ENCODE peak calls at places on chromosome 19, in ten cellular contexts. One of them, this sample, is unnamed.

GRCh38 chr19:43759515-43759914 is 4.8 kb upstream of the SMG9 start:
- DNase-seq in HFF-Myc: peak
- DNase-seq in astrocyte of the spinal cord: peak
- DNase-seq in fibroblast of pulmonary artery: no peak
- DNase-seq in kidney epithelial cell: no peak
- DNase-seq in bronchial epithelial cell: peak
- DNase-seq in GM12865: peak
- DNase-seq in MM.1S: no peak
- DNase-seq in Peyer's patch: no peak
- DNase-seq in astrocyte of the cerebellum: no peak
- DNase-seq in this sample: no peak

GRCh38 chr19:48738557-48739399 is 1.6 kb downstream of the RASIP1 start:
- DNase-seq in HFF-Myc: no peak
- DNase-seq in astrocyte of the spinal cord: peak
- DNase-seq in fibroblast of pulmonary artery: peak
- DNase-seq in kidney epithelial cell: no peak
- DNase-seq in bronchial epithelial cell: peak
- DNase-seq in GM12865: peak
- DNase-seq in MM.1S: peak
- DNase-seq in Peyer's patch: peak
- DNase-seq in astrocyte of the cerebellum: peak
- DNase-seq in this sample: no peak

GRCh38 chr19:42086188-42086736 is 10.3 kb downstream of the ZNF574 start:
- DNase-seq in HFF-Myc: no peak
- DNase-seq in astrocyte of the spinal cord: no peak
- DNase-seq in fibroblast of pulmonary artery: no peak
- DNase-seq in kidney epithelial cell: no peak
- DNase-seq in bronchial epithelial cell: no peak
- DNase-seq in GM12865: no peak
- DNase-seq in MM.1S: no peak
- DNase-seq in Peyer's patch: no peak
- DNase-seq in astrocyte of the cerebellum: no peak
- DNase-seq in this sample: no peak

GRCh38 chr19:19615086-19615485 is 3.4 kb downstream of the PBX4 start:
- DNase-seq in HFF-Myc: no peak
- DNase-seq in astrocyte of the spinal cord: no peak
- DNase-seq in fibroblast of pulmonary artery: no peak
- DNase-seq in kidney epithelial cell: no peak
- DNase-seq in bronchial epithelial cell: peak
- DNase-seq in GM12865: no peak
- DNase-seq in MM.1S: no peak
- DNase-seq in Peyer's patch: no peak
- DNase-seq in astrocyte of the cerebellum: no peak
- DNase-seq in this sample: no peak

GRCh38 chr19:29564574-29565005 is 38.8 kb downstream of the VSTM2B start:
- DNase-seq in HFF-Myc: no peak
- DNase-seq in astrocyte of the spinal cord: no peak
- DNase-seq in fibroblast of pulmonary artery: no peak
- DNase-seq in kidney epithelial cell: no peak
- DNase-seq in bronchial epithelial cell: no peak
- DNase-seq in GM12865: no peak
- DNase-seq in MM.1S: no peak
- DNase-seq in Peyer's patch: no peak
- DNase-seq in astrocyte of the cerebellum: no peak
- DNase-seq in this sample: no peak

GRCh38 chr19:45505151-45505995 is 1.9 kb upstream of the VASP start:
- DNase-seq in HFF-Myc: no peak
- DNase-seq in astrocyte of the spinal cord: peak
- DNase-seq in fibroblast of pulmonary artery: peak
- DNase-seq in kidney epithelial cell: no peak
- DNase-seq in bronchial epithelial cell: no peak
- DNase-seq in GM12865: no peak
- DNase-seq in MM.1S: no peak
- DNase-seq in Peyer's patch: no peak
- DNase-seq in astrocyte of the cerebellum: no peak
- DNase-seq in this sample: no peak

GRCh38 chr19:40578442-40578908 is 1.8 kb downstream of the SHKBP1 start:
- DNase-seq in HFF-Myc: no peak
- DNase-seq in astrocyte of the spinal cord: peak
- DNase-seq in fibroblast of pulmonary artery: peak
- DNase-seq in kidney epithelial cell: no peak
- DNase-seq in bronchial epithelial cell: peak
- DNase-seq in GM12865: peak
- DNase-seq in MM.1S: no peak
- DNase-seq in Peyer's patch: no peak
- DNase-seq in astrocyte of the cerebellum: no peak
- DNase-seq in this sample: no peak

GRCh38 chr19:4831351-4832340 is at the start of gene TICAM1:
- DNase-seq in HFF-Myc: no peak
- DNase-seq in astrocyte of the spinal cord: peak
- DNase-seq in fibroblast of pulmonary artery: peak
- DNase-seq in kidney epithelial cell: no peak
- DNase-seq in bronchial epithelial cell: peak
- DNase-seq in GM12865: peak
- DNase-seq in MM.1S: peak
- DNase-seq in Peyer's patch: peak
- DNase-seq in astrocyte of the cerebellum: no peak
- DNase-seq in this sample: no peak

GRCh38 chr19:58544591-58545285 is 874 bp downstream of the TRIM28 start:
- DNase-seq in HFF-Myc: no peak
- DNase-seq in astrocyte of the spinal cord: peak
- DNase-seq in fibroblast of pulmonary artery: peak
- DNase-seq in kidney epithelial cell: no peak
- DNase-seq in bronchial epithelial cell: no peak
- DNase-seq in GM12865: peak
- DNase-seq in MM.1S: peak
- DNase-seq in Peyer's patch: no peak
- DNase-seq in astrocyte of the cerebellum: no peak
- DNase-seq in this sample: no peak

GRCh38 chr19:55483681-55484361 is 1.2 kb upstream of the NAT14 start:
- DNase-seq in HFF-Myc: no peak
- DNase-seq in astrocyte of the spinal cord: no peak
- DNase-seq in fibroblast of pulmonary artery: no peak
- DNase-seq in kidney epithelial cell: no peak
- DNase-seq in bronchial epithelial cell: no peak
- DNase-seq in GM12865: no peak
- DNase-seq in MM.1S: no peak
- DNase-seq in Peyer's patch: no peak
- DNase-seq in astrocyte of the cerebellum: no peak
- DNase-seq in this sample: no peak

GRCh38 chr19:48724796-48725753 is 5.5 kb upstream of the MAMSTR start:
- DNase-seq in HFF-Myc: peak
- DNase-seq in astrocyte of the spinal cord: peak
- DNase-seq in fibroblast of pulmonary artery: peak
- DNase-seq in kidney epithelial cell: no peak
- DNase-seq in bronchial epithelial cell: peak
- DNase-seq in GM12865: peak
- DNase-seq in MM.1S: peak
- DNase-seq in Peyer's patch: no peak
- DNase-seq in astrocyte of the cerebellum: peak
- DNase-seq in this sample: peak

GRCh38 chr19:2167896-2168618 is 4.3 kb downstream of the DOT1L start:
- DNase-seq in HFF-Myc: no peak
- DNase-seq in astrocyte of the spinal cord: peak
- DNase-seq in fibroblast of pulmonary artery: peak
- DNase-seq in kidney epithelial cell: no peak
- DNase-seq in bronchial epithelial cell: no peak
- DNase-seq in GM12865: peak
- DNase-seq in MM.1S: no peak
- DNase-seq in Peyer's patch: peak
- DNase-seq in astrocyte of the cerebellum: no peak
- DNase-seq in this sample: no peak

GRCh38 chr19:55165952-55166529 is 372 bp downstream of the DNAAF3 start:
- DNase-seq in HFF-Myc: no peak
- DNase-seq in astrocyte of the spinal cord: peak
- DNase-seq in fibroblast of pulmonary artery: peak
- DNase-seq in kidney epithelial cell: no peak
- DNase-seq in bronchial epithelial cell: peak
- DNase-seq in GM12865: peak
- DNase-seq in MM.1S: peak
- DNase-seq in Peyer's patch: peak
- DNase-seq in astrocyte of the cerebellum: peak
- DNase-seq in this sample: no peak

GRCh38 chr19:45553464-45553863 is 31.1 kb downstream of the OPA3 start:
- DNase-seq in HFF-Myc: no peak
- DNase-seq in astrocyte of the spinal cord: no peak
- DNase-seq in fibroblast of pulmonary artery: no peak
- DNase-seq in kidney epithelial cell: no peak
- DNase-seq in bronchial epithelial cell: peak
- DNase-seq in GM12865: no peak
- DNase-seq in MM.1S: no peak
- DNase-seq in Peyer's patch: peak
- DNase-seq in astrocyte of the cerebellum: no peak
- DNase-seq in this sample: no peak

GRCh38 chr19:39539519-39540332 is at the start of gene EID2:
- DNase-seq in HFF-Myc: peak
- DNase-seq in astrocyte of the spinal cord: peak
- DNase-seq in fibroblast of pulmonary artery: peak
- DNase-seq in kidney epithelial cell: peak
- DNase-seq in bronchial epithelial cell: peak
- DNase-seq in GM12865: peak
- DNase-seq in MM.1S: peak
- DNase-seq in Peyer's patch: peak
- DNase-seq in astrocyte of the cerebellum: peak
- DNase-seq in this sample: peak
- TF ChIP-seq CTCF in HFF-Myc: peak
- TF ChIP-seq CTCF in astrocyte of the spinal cord: peak
- TF ChIP-seq CTCF in fibroblast of pulmonary artery: peak
- TF ChIP-seq CTCF in kidney epithelial cell: peak
- TF ChIP-seq CTCF in bronchial epithelial cell: peak
- TF ChIP-seq CTCF in GM12865: peak
- TF ChIP-seq CTCF in MM.1S: peak
- TF ChIP-seq CTCF in Peyer's patch: peak
- TF ChIP-seq CTCF in astrocyte of the cerebellum: peak
- TF ChIP-seq CTCF in this sample: peak

DNA sequence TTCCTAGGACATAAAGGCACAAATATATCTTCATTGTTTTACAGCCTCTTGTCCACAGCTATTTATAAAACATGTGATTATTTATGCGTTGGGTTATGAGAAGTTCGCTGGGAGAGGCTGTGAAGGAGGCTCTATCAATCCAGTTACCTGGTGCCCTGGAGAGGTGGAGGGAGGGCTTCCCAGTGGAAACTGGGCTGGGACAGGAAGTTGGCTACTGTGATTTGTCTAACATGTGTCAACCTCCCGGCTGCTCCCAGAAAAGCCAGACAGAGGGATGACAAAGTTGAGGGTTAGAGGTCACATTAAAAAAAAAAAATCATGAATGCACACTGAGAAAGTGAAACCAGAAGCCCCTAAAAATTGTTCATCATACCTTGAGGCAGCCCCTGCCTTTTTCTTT is 346.5 kb downstream of the ZNF536 start:
- DNase-seq in HFF-Myc: no peak
- DNase-seq in astrocyte of the spinal cord: no peak
- DNase-seq in fibroblast of pulmonary artery: no peak
- DNase-seq in kidney epithelial cell: no peak
- DNase-seq in bronchial epithelial cell: no peak
- DNase-seq in GM12865: no peak
- DNase-seq in MM.1S: no peak
- DNase-seq in Peyer's patch: no peak
- DNase-seq in astrocyte of the cerebellum: no peak
- DNase-seq in this sample: no peak
- H3K4me3 ChIP-seq in HFF-Myc: no peak
- H3K4me3 ChIP-seq in astrocyte of the spinal cord: no peak
- H3K4me3 ChIP-seq in fibroblast of pulmonary artery: peak
- H3K4me3 ChIP-seq in kidney epithelial cell: no peak
- H3K4me3 ChIP-seq in bronchial epithelial cell: no peak
- H3K4me3 ChIP-seq in GM12865: no peak
- H3K4me3 ChIP-seq in MM.1S: peak
- H3K4me3 ChIP-seq in Peyer's patch: peak
- H3K4me3 ChIP-seq in astrocyte of the cerebellum: peak
- H3K4me3 ChIP-seq in this sample: peak

DNA sequence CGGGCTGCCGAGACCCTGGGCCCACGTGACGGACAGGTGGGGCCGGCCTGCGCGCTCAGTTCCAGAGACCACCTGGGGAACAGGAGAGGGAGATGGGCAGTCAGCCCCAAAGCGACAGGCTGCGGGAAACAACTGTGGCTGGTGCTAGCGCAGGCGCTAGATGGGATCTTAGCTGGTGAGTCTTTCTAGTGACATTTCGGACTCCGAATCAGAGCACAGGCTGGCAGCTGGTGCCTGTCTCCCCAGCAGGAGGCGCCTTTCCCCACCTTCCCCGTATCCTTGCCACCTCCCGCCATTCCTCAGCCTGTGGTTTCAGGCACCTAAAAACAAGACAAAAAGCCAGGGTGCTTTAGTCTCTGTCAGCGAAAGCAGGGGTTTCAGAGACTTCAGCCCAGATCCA is 19.4 kb upstream of the RANBP3 start:
- DNase-seq in HFF-Myc: no peak
- DNase-seq in astrocyte of the spinal cord: no peak
- DNase-seq in fibroblast of pulmonary artery: no peak
- DNase-seq in kidney epithelial cell: no peak
- DNase-seq in bronchial epithelial cell: no peak
- DNase-seq in GM12865: no peak
- DNase-seq in MM.1S: no peak
- DNase-seq in Peyer's patch: no peak
- DNase-seq in astrocyte of the cerebellum: no peak
- DNase-seq in this sample: no peak
- TF ChIP-seq CTCF in HFF-Myc: peak
- TF ChIP-seq CTCF in astrocyte of the spinal cord: peak
- TF ChIP-seq CTCF in fibroblast of pulmonary artery: peak
- TF ChIP-seq CTCF in kidney epithelial cell: peak
- TF ChIP-seq CTCF in bronchial epithelial cell: no peak
- TF ChIP-seq CTCF in GM12865: no peak
- TF ChIP-seq CTCF in MM.1S: peak
- TF ChIP-seq CTCF in Peyer's patch: no peak
- TF ChIP-seq CTCF in astrocyte of the cerebellum: peak
- TF ChIP-seq CTCF in this sample: peak

DNA sequence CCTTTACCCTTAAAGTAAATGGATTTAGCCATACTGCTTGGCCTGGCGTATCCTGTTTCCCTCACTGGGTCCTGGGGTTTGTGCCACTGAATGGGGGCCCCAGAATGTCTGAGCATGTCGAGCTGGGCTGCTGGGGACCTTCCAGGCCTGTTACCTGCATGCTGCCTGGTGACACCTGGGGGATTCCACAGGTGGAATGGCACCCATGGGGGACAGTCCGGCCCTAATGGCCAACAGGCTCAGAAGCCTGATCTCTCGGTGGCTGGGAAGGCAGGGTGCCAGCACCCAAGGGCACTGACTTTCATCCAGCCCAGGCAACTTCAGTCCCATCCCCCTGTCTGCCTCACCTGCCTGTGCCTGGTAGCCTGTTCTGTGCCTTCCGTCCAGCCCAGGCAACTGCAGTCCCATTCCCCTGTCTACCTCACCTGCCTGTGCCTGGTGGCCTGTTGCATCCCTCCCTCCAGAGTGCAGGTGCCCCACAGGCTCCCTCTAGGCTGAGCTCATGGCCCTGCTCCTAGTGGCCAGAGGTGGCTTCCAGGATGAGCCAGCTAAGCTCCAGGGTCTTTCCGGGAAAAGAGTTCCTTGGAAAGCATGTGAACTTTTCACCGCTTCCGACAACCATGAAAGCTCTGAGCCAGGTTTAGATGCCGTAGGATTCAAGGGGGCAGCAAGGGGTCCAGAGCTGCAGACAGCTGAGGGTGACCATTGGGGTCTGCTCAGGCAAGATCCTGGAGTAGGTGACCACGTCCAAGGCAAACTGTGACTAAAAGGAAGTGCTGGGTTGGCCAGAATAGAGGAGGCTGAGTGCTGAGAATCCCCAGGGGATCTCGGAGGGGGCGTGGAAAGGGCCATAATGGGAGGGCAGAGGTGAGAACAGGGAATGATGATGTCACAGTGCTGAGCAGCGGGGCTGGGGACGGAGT is 30.3 kb upstream of the ZNF492 start:
- DNase-seq in HFF-Myc: no peak
- DNase-seq in astrocyte of the spinal cord: no peak
- DNase-seq in fibroblast of pulmonary artery: no peak
- DNase-seq in kidney epithelial cell: no peak
- DNase-seq in bronchial epithelial cell: no peak
- DNase-seq in GM12865: no peak
- DNase-seq in MM.1S: no peak
- DNase-seq in Peyer's patch: no peak
- DNase-seq in astrocyte of the cerebellum: no peak
- DNase-seq in this sample: no peak
- H3K4me3 ChIP-seq in HFF-Myc: no peak
- H3K4me3 ChIP-seq in astrocyte of the spinal cord: no peak
- H3K4me3 ChIP-seq in fibroblast of pulmonary artery: no peak
- H3K4me3 ChIP-seq in kidney epithelial cell: no peak
- H3K4me3 ChIP-seq in bronchial epithelial cell: no peak
- H3K4me3 ChIP-seq in GM12865: no peak
- H3K4me3 ChIP-seq in MM.1S: no peak
- H3K4me3 ChIP-seq in Peyer's patch: no peak
- H3K4me3 ChIP-seq in astrocyte of the cerebellum: no peak
- H3K4me3 ChIP-seq in this sample: no peak